ENCODE peak calls at places on chromosomes 16 and 17, in four cellular contexts. S, L, B and K are unnamed samples.

GRCh38 chr17:3828151-3828851 is 17.7 kb downstream of the NCBP3 start:
- DNase-seq in S (no peak), L (no peak), B (no peak), K (no peak)

GRCh38 chr17:32803544-32803943 is 73.4 kb downstream of the MYO1D start:
- DNase-seq in S (no peak), L (no peak), B (no peak), K (no peak)

GRCh38 chr17:11608396-11608795 is 10.1 kb downstream of the DNAH9 start:
- DNase-seq in S (no peak), L (peak; percentile 26), B (peak; percentile 78), K (no peak)

GRCh38 chr16:813204-813915 is 12.8 kb upstream of the GNG13 start:
- DNase-seq in S (no peak), L (no peak), B (no peak), K (no peak)

GRCh38 chr17:22270381-22270780 is 578.1 kb downstream of the KCNJ18 start:
- DNase-seq in S (peak; percentile 81), L (no peak), B (peak; percentile 23), K (no peak)

GRCh38 chr16:8505327-8505991 is 84.9 kb downstream of the TMEM114 start:
- DNase-seq in S (no peak), L (no peak), B (no peak), K (no peak)

GRCh38 chr17:56913000-56913866 is 616 bp downstream of the TRIM25 start:
- DNase-seq in S (no peak), L (no peak), B (no peak), K (no peak)

GRCh38 chr17:1764274-1764673 is 2.4 kb downstream of the SERPINF1 start:
- DNase-seq in S (no peak), L (peak; percentile 67), B (peak; percentile 90), K (no peak)

GRCh38 chr17:2551928-2552327 is 40.2 kb upstream of the METTL16 start:
- DNase-seq in S (no peak), L (no peak), B (no peak), K (no peak)

GRCh38 chr16:81645303-81645702 is 133.8 kb upstream of the PLCG2 start:
- DNase-seq in S (no peak), L (peak; percentile 33), B (no peak), K (no peak)

GRCh38 chr17:51507444-51507843 is 247.1 kb downstream of the UTP18 start:
- DNase-seq in S (no peak), L (no peak), B (no peak), K (no peak)

GRCh38 chr17:63438092-63439051 is 7.7 kb downstream of the CYB561 start:
- DNase-seq in S (no peak), L (no peak), B (no peak), K (no peak)

GRCh38 chr16:82195917-82196494 is 26.0 kb upstream of the MPHOSPH6 start:
- DNase-seq in S (no peak), L (no peak), B (no peak), K (no peak)

GRCh38 chr16:414395-415169 is 10.9 kb upstream of the RAB11FIP3 start:
- DNase-seq in S (no peak), L (no peak), B (no peak), K (no peak)

GRCh38 chr16:12538667-12539081 is 265.0 kb downstream of the CPPED1 start:
- DNase-seq in S (no peak), L (no peak), B (no peak), K (no peak)

GRCh38 chr17:50064253-50064991 is 8.5 kb downstream of the ITGA3 start:
- DNase-seq in S (no peak), L (peak; percentile 83), B (no peak), K (peak; percentile 29)

GRCh38 chr16:78686601-78687000 is 587.1 kb downstream of the WWOX start:
- DNase-seq in S (no peak), L (no peak), B (no peak), K (no peak)

GRCh38 chr17:48500435-48501426 is 30.1 kb downstream of the HOXB1 start:
- DNase-seq in S (no peak), L (no peak), B (no peak), K (no peak)

GRCh38 chr16:58125041-58125440 is 4.1 kb downstream of the CFAP20 start:
- DNase-seq in S (no peak), L (no peak), B (no peak), K (no peak)

DNA sequence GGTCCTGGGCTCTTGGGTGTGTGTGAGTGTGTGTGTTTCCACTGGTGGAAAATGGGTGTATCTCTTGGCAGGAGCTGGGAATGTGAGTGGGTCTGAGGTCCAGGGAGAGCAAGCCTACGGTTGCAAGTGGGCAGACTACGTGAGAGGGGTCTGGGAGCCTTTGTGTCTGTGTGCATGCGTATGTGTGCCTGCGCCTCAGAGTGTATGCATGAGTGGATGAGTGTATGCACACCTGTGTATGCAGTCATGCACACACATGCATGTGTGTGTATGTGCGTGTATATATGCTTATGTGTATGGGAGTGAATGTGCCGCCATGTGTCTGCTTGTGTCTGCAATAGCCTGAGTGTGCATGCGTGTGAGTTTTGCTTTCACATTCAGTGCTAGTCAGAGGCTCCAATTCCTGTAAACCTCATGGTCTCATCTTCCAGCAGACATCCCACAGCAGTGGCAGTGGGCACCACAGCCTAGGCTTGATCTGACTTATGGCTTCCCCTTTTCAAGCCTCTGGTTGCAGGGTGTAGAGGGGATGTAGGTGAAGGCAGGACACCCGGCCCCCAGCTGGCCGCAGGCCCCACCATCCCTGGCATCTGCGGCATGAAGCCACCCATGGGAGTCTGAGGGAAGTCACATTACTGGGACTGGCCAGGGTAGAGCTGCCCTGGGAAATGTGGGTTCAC is 19.7 kb upstream of the RMI2 start:
- DNase-seq in S (no peak), L (no peak), B (no peak), K (peak; percentile 53)
- TF ChIP-seq POLR2AphosphoS5 in S (no peak), L (no peak), B (no peak), K (no peak)

GRCh38 chr17:39357978-39358377 is 43.4 kb downstream of the FBXL20 start:
- DNase-seq in S (no peak), L (no peak), B (no peak), K (no peak)
- TF ChIP-seq POLR2AphosphoS5 in S (no peak), L (no peak), B (no peak), K (no peak)

GRCh38 chr16:85192736-85193493 is 80.6 kb upstream of the CIBAR2 start:
- DNase-seq in S (no peak), L (no peak), B (no peak), K (no peak)
- TF ChIP-seq POLR2AphosphoS5 in S (no peak), L (no peak), B (no peak), K (no peak)

GRCh38 chr17:9670596-9670995 is 25.3 kb downstream of the USP43 start:
- DNase-seq in S (no peak), L (no peak), B (no peak), K (no peak)

GRCh38 chr17:9672691-9673090 is 27.4 kb downstream of the USP43 start:
- DNase-seq in S (no peak), L (no peak), B (peak; percentile 24), K (no peak)

GRCh38 chr17:9671559-9671958 is 26.2 kb downstream of the USP43 start:
- DNase-seq in S (no peak), L (no peak), B (peak; percentile 32), K (no peak)

GRCh38 chr17:9669551-9670008 is 24.3 kb downstream of the USP43 start:
- DNase-seq in S (no peak), L (peak; percentile 59), B (peak; percentile 44), K (no peak)

DNA sequence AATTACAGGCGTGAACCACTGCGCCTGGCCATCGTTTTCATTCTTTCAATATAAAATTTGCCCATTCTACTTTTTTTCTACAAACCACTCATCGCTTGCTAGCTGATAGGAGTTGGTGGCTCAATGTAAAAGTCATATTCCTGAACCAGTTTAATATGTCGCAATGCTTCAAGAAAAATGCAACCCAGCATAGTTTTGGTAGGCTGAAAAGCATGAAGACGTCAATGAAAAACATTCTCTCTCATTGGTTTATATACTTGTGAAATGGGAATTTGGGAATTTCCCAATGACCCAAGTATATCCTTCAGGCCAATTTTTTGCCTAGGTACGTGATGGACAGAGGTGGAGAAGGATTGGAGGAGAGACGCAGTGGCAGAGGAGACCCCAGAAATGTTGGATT is 26.9 kb downstream of the USP43 start:
- DNase-seq in S (no peak), L (no peak), B (no peak), K (no peak)
- TF ChIP-seq POLR2AphosphoS5 in S (no peak), L (no peak), B (no peak), K (no peak)

DNA sequence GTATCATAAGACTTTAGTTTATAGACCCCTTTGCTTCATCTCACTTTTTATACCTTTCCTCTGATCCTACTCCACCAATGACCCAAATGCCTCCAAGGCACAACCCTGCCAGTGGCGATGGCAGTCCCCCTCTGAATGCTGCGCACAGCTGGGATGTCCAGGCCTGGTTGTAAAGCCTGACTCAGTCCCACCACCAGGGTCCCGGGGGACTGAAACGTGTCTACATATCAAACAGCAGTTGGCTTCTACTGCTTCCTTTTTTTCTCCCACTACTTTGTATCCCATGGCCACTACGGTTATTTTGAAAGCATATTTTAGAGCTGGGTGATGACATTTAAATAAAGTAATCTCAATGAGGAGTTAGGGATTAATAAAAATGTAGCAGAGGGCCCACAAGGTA is 329.8 kb upstream of the PSMD7 start:
- DNase-seq in S (no peak), L (no peak), B (no peak), K (no peak)
- TF ChIP-seq POLR2AphosphoS5 in S (no peak), L (no peak), B (no peak), K (no peak)